ENCODE peak calls at places on chromosome 1, in six cellular contexts. One of them, this sample, is unnamed.

GRCh38 chr1:49694251-49694827 is 329.4 kb downstream of the AGBL4 start:
- DNase-seq in HepG2: no peak
- DNase-seq in K562: no peak
- DNase-seq in GM12878: no peak
- DNase-seq in H1: no peak
- DNase-seq in GM12891: no peak
- DNase-seq in this sample: no peak

GRCh38 chr1:155105604-155106011 is 22.1 kb upstream of the EFNA1 start:
- DNase-seq in GM12891: no peak
- DNase-seq in HepG2: no peak
- DNase-seq in K562: no peak
- DNase-seq in H1: no peak
- DNase-seq in GM12878: no peak
- DNase-seq in this sample: no peak

GRCh38 chr1:65323246-65323645 is 13.9 kb downstream of the DNAJC6 start:
- DNase-seq in H1: no peak
- DNase-seq in GM12878: no peak
- DNase-seq in K562: no peak
- DNase-seq in HepG2: no peak
- DNase-seq in GM12891: no peak
- DNase-seq in this sample: no peak

GRCh38 chr1:172640146-172640545 is 18.8 kb upstream of the FASLG start:
- DNase-seq in HepG2: no peak
- DNase-seq in GM12891: no peak
- DNase-seq in GM12878: no peak
- DNase-seq in H1: no peak
- DNase-seq in K562: no peak
- DNase-seq in this sample: no peak

GRCh38 chr1:28551381-28551780 is 1.5 kb upstream of the TRNAU1AP start:
- DNase-seq in GM12891: no peak
- DNase-seq in K562: no peak
- DNase-seq in GM12878: no peak
- DNase-seq in H1: no peak
- DNase-seq in HepG2: no peak
- DNase-seq in this sample: no peak

GRCh38 chr1:43938892-43939587 is 5.4 kb downstream of the ARTN start:
- DNase-seq in K562: no peak
- DNase-seq in H1: no peak
- DNase-seq in HepG2: no peak
- DNase-seq in GM12878: no peak
- DNase-seq in GM12891: no peak
- DNase-seq in this sample: no peak

GRCh38 chr1:203268901-203269653 is 36.2 kb upstream of the BTG2 start:
- DNase-seq in GM12878: no peak
- DNase-seq in GM12891: no peak
- DNase-seq in K562: peak; percentile 75
- DNase-seq in HepG2: peak; percentile 67
- DNase-seq in H1: no peak
- DNase-seq in this sample: no peak

GRCh38 chr1:43172532-43172972 is 422 bp downstream of the CFAP57 start:
- DNase-seq in GM12878: no peak
- DNase-seq in H1: peak; percentile 46
- DNase-seq in K562: peak; percentile 98
- DNase-seq in HepG2: peak; percentile 69
- DNase-seq in GM12891: peak; percentile 69
- DNase-seq in this sample: peak; percentile 67

GRCh38 chr1:67635055-67635809 is 49.8 kb upstream of the GADD45A start:
- DNase-seq in K562: no peak
- DNase-seq in GM12878: no peak
- DNase-seq in GM12891: no peak
- DNase-seq in H1: no peak
- DNase-seq in HepG2: no peak
- DNase-seq in this sample: no peak

GRCh38 chr1:221488531-221488930 is 253.4 kb downstream of the DUSP10 start:
- DNase-seq in K562: no peak
- DNase-seq in GM12878: no peak
- DNase-seq in HepG2: no peak
- DNase-seq in GM12891: no peak
- DNase-seq in H1: no peak
- DNase-seq in this sample: no peak

GRCh38 chr1:204319027-204319426 is 40.7 kb downstream of the PLEKHA6 start:
- DNase-seq in K562: no peak
- DNase-seq in H1: no peak
- DNase-seq in HepG2: no peak
- DNase-seq in GM12891: no peak
- DNase-seq in GM12878: no peak
- DNase-seq in this sample: no peak

GRCh38 chr1:224065455-224065854 is 48.5 kb upstream of the FBXO28 start:
- DNase-seq in HepG2: no peak
- DNase-seq in GM12878: no peak
- DNase-seq in H1: no peak
- DNase-seq in GM12891: no peak
- DNase-seq in K562: no peak
- DNase-seq in this sample: no peak

DNA sequence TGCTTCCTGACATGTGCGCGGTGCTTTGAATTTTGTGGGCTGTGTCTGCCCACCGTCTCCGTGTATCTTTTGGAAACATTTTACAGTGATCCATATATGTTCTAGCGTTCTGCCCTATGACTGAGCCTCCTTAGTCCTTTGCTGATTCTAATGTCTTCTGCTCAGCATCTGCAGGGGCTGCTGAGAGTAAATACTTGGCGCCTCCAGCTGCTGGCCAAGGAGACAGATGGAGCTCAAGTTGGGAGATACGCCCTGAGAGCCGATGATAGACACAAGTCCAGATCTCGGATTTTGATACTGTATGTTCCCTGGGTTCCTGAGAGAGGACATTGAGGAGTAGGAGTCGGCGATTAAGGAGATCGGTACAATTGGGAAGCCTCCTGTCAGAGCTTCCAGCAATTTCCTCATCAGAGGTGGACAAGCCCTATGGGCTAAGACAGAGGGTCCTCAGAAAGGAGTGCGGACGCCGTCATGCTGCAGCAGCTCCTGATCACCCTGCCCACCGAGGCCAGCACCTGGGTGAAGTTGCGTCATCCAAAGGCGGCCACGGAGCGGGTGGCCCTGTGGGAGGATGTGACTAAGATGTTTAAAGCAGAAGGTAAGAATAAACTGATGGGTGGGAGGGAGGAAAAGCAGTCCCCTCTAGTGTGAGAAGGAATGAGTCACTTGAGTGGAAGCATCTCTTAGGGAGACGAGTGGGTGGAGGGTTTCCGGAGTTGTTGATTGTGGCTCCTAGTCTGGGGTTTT is 388 bp downstream of the ZFP69B start:
- DNase-seq in K562: peak; percentile 71
- DNase-seq in H1: no peak
- DNase-seq in GM12878: peak; percentile 68
- DNase-seq in GM12891: no peak
- DNase-seq in HepG2: peak; percentile 5
- DNase-seq in this sample: peak; percentile 30
- TF ChIP-seq POLR2A in K562: no peak
- TF ChIP-seq POLR2A in H1: no peak
- TF ChIP-seq POLR2A in GM12878: peak; percentile 58
- TF ChIP-seq POLR2A in GM12891: no peak
- TF ChIP-seq POLR2A in HepG2: peak; percentile 50
- TF ChIP-seq POLR2A in this sample: no peak

GRCh38 chr1:226095286-226095685 is 32.8 kb downstream of the H3-3A start:
- DNase-seq in HepG2: no peak
- DNase-seq in GM12891: no peak
- DNase-seq in GM12878: no peak
- DNase-seq in K562: no peak
- DNase-seq in H1: no peak
- DNase-seq in this sample: no peak

GRCh38 chr1:226100436-226101347 is 38.2 kb downstream of the H3-3A start:
- DNase-seq in H1: no peak
- DNase-seq in GM12878: no peak
- DNase-seq in GM12891: peak; percentile 37
- DNase-seq in HepG2: no peak
- DNase-seq in K562: no peak
- DNase-seq in this sample: peak; percentile 48

GRCh38 chr1:226098870-226099832 is 36.6 kb downstream of the H3-3A start:
- DNase-seq in HepG2: no peak
- DNase-seq in K562: no peak
- DNase-seq in H1: no peak
- DNase-seq in GM12891: no peak
- DNase-seq in GM12878: no peak
- DNase-seq in this sample: no peak

GRCh38 chr1:226094451-226094850 is 31.9 kb downstream of the H3-3A start:
- DNase-seq in HepG2: no peak
- DNase-seq in GM12891: no peak
- DNase-seq in K562: no peak
- DNase-seq in GM12878: no peak
- DNase-seq in H1: no peak
- DNase-seq in this sample: no peak

GRCh38 chr1:226097866-226098625 is 35.5 kb downstream of the H3-3A start:
- DNase-seq in K562: no peak
- DNase-seq in GM12891: no peak
- DNase-seq in H1: no peak
- DNase-seq in GM12878: no peak
- DNase-seq in HepG2: no peak
- DNase-seq in this sample: no peak
- TF ChIP-seq TAF1 in K562: no peak
- TF ChIP-seq TAF1 in GM12891: no peak
- TF ChIP-seq TAF1 in H1: no peak
- TF ChIP-seq TAF1 in GM12878: no peak
- TF ChIP-seq TAF1 in HepG2: no peak
- TF ChIP-seq TAF1 in this sample: no peak

DNA sequence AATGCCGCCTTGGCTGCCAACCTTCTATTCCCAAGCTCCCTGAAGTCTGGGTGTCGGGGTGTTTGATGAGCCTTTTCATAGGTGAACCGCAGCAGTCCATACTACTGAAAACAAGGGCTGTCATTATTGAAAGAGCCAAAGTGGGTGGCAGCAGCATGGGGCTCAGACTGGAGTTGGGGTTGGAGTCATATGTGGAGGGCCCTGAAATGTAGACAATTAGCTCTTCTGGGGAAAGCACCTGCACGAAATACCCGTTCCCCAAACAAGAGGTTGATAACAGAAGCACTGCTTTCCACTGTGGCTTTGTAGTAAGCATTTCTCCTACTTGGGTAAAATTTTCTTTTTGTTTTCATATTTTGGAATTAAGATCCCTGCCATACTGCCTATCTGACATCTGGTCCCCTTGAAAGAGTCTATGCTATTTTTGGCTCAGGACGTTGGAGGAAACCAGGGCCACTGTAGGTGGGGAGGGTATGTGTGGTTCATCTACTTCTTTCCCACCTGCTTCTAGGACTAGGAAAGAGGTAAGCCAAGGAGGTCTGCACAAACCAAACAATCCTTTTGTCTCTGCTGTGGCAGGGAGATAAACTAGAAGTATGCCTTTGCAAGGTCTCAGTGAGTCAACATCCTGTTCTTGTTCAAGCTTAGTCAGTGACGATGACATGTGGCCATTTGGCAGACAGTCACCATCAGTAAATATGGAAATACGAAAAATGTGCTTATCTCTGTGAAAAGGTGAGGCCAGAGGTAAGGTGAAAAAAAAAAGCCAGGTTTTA is 197.0 kb upstream of the UBE2U start:
- DNase-seq in K562: peak; percentile 9
- DNase-seq in HepG2: peak; percentile 12
- DNase-seq in H1: no peak
- DNase-seq in GM12891: no peak
- DNase-seq in GM12878: no peak
- DNase-seq in this sample: no peak
- TF ChIP-seq POLR2AphosphoS5 in K562: peak; percentile 33
- TF ChIP-seq POLR2AphosphoS5 in HepG2: no peak
- TF ChIP-seq POLR2AphosphoS5 in H1: no peak
- TF ChIP-seq POLR2AphosphoS5 in GM12891: no peak
- TF ChIP-seq POLR2AphosphoS5 in GM12878: no peak
- TF ChIP-seq POLR2AphosphoS5 in this sample: no peak

GRCh38 chr1:53014791-53015507 is 47.1 kb upstream of the PODN start:
- DNase-seq in HepG2: peak; percentile 90
- DNase-seq in H1: peak; percentile 53
- DNase-seq in GM12878: peak; percentile 82
- DNase-seq in GM12891: peak; percentile 63
- DNase-seq in K562: peak; percentile 87
- DNase-seq in this sample: peak; percentile 53
- TF ChIP-seq POLR2A in HepG2: peak; percentile 52
- TF ChIP-seq POLR2A in H1: no peak
- TF ChIP-seq POLR2A in GM12878: peak; percentile 79
- TF ChIP-seq POLR2A in GM12891: peak; percentile 77
- TF ChIP-seq POLR2A in K562: peak; percentile 74
- TF ChIP-seq POLR2A in this sample: peak; percentile 72

This sample was measured in GM12892.